ENCODE peak calls at places on chromosome 16, in four cellular contexts. G is retinal pigment epithelial cell, D is psoas muscle, F is AG04450. T is an unnamed sample.

GRCh38 chr16:25012525-25012991 is 2.6 kb downstream of the ARHGAP17 start:
- DNase-seq in G (no peak), F (no peak), D (no peak), T (peak; percentile 78)

GRCh38 chr16:67206838-67207115 is 7.8 kb downstream of the ELMO3 start:
- DNase-seq in G (no peak), D (no peak), F (no peak), T (no peak)

GRCh38 chr16:50547944-50548658 is at the start of gene NKD1:
- DNase-seq in G (no peak), F (no peak), D (peak; percentile 79), T (peak; percentile 10)

GRCh38 chr16:1991135-1991551 is 1.4 kb downstream of the SYNGR3 start:
- DNase-seq in D (no peak), F (no peak), G (no peak), T (no peak)

GRCh38 chr16:70018254-70018653 is 67.1 kb downstream of the CLEC18A start:
- DNase-seq in D (no peak), G (no peak), F (no peak), T (peak; percentile 8)

GRCh38 chr16:75287708-75288107 is 36.3 kb upstream of the BCAR1 start:
- DNase-seq in F (no peak), G (no peak), D (no peak), T (no peak)

GRCh38 chr16:16029431-16030011 is 80.1 kb downstream of the ABCC1 start:
- DNase-seq in D (no peak), F (no peak), G (no peak), T (no peak)

GRCh38 chr16:73018796-73019455 is 29.0 kb downstream of the ZFHX3 start:
- DNase-seq in G (no peak), F (no peak), D (no peak), T (no peak)

GRCh38 chr16:2895813-2896212 is 12.8 kb downstream of the FLYWCH2 start:
- DNase-seq in F (no peak), D (peak; percentile 26), G (no peak), T (peak; percentile 31)

GRCh38 chr16:82043680-82044584 is 8.9 kb downstream of the HSD17B2 start:
- DNase-seq in D (no peak), G (peak; percentile 99), F (peak; percentile 45), T (peak; percentile 99)

GRCh38 chr16:68790130-68790761 is 53.1 kb upstream of the TANGO6 start:
- DNase-seq in G (peak; percentile 81), D (no peak), F (no peak), T (peak; percentile 95)

GRCh38 chr16:57140866-57141668 is 44.8 kb downstream of the PSME3IP1 start:
- DNase-seq in D (no peak), F (no peak), G (no peak), T (no peak)

GRCh38 chr16:67167588-67167987 is 2.8 kb upstream of the NOL3 start:
- DNase-seq in F (no peak), G (no peak), D (no peak), T (no peak)

GRCh38 chr16:48681520-48681919 is 71.5 kb upstream of the N4BP1 start:
- DNase-seq in G (no peak), D (no peak), F (no peak), T (no peak)
- TF ChIP-seq CTCF in G (no peak), D (no peak), F (no peak), T (no peak)

GRCh38 chr16:63458842-63459241 is 1422.6 kb upstream of the CDH8 start:
- DNase-seq in D (no peak), F (no peak), G (no peak), T (no peak)

GRCh38 chr16:63457869-63458268 is 1421.6 kb upstream of the CDH8 start:
- DNase-seq in G (no peak), F (no peak), D (no peak), T (no peak)

DNA sequence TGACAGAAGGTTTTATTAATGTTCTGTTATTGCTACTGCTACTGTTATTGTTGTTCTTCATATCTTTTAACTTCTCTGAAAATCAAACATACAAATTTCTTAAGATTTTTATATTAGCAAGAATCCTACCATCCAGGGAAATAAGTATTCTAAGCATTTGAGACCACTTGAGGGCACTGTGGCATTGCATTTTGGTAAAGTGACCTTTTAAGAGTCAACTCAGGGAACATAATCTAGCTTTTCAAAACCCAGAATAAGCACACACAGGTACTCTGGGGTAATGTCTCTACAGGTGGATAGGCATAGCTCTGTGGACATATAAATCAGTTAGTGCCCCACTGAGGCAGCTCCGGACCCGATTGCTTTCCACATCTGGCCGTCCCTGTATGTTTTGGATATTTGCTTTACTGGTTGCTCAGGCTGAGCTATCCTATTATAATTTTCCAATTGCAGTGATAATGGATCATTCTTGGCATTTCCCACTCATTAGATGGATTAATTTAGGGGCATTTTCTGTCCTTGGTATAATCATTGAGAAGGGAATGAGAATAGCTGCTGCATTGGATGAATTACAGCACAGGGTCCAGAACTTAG is 1425.1 kb upstream of the CDH8 start:
- DNase-seq in D (no peak), F (no peak), G (peak; percentile 12), T (peak; percentile 29)
- TF ChIP-seq CTCF in D (peak; percentile 28), F (peak; percentile 38), G (peak; percentile 53), T (peak; percentile 67)

GRCh38 chr16:8623634-8624033 is 2.1 kb downstream of the METTL22 start:
- DNase-seq in G (no peak), F (no peak), D (no peak), T (peak; percentile 17)
- TF ChIP-seq CTCF in G (no peak), F (no peak), D (no peak), T (no peak)

GRCh38 chr16:61306204-61306603 is 730.0 kb downstream of the CDH8 start:
- DNase-seq in D (no peak), G (no peak), F (no peak), T (no peak)
- TF ChIP-seq CTCF in D (no peak), G (no peak), F (no peak), T (no peak)

GRCh38 chr16:23330161-23330560 is 28.1 kb downstream of the SCNN1B start:
- DNase-seq in D (no peak), G (no peak), F (no peak), T (no peak)
- TF ChIP-seq CTCF in D (no peak), G (no peak), F (no peak), T (no peak)

DNA sequence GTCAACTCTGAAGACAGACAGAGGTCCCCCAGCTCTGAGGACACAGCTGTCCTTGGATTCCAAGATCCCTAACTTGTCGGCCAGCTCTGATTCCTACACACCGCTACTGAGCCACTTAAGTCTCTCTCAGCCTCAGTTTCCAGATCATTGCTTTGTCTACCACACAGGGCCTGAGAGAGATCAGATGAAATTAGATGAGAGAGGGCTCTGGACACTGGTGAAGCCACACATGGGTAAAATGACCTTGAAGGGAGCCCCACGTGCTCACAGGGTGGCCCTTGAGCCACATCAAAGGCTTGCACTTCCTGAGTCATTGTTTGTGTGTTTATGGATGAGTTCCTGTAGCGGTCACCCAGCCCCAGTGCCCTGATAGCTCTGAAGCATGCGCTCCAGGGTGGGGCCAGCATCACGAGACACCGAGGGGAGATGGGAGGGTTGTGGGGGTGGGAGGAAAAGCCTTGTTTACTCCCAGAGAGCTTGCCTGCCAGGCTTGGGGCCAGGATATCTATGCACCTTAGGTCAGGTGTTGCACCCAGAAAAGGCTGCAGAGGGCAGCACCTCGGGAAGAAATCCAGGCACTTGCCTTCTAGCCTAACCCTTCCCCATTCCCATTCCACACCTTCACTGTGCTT is 32.7 kb upstream of the SLC6A2 start:
- DNase-seq in G (no peak), D (no peak), F (no peak), T (no peak)
- TF ChIP-seq CTCF in G (peak; percentile 34), D (no peak), F (peak; percentile 3), T (no peak)